ENCODE peak calls at places on chromosome 15, in seven cellular contexts. P is H54, U is AG09309, N is caudate nucleus, L is cerebellar cortex, K is spleen, T is M059J. G is an unnamed sample.

GRCh38 chr15:37095993-37096877 is 4.1 kb downstream of the MEIS2 start:
- DNase-seq in P (no peak), U (no peak), N (no peak), L (no peak), K (peak; percentile 69), T (peak; percentile 31), G (no peak)

GRCh38 chr15:30990036-30990435 is 1.4 kb downstream of the MTMR10 start:
- DNase-seq in P (no peak), U (no peak), N (no peak), L (no peak), K (no peak), T (no peak), G (no peak)

GRCh38 chr15:77019476-77020331 is 24.8 kb downstream of the PSTPIP1 start:
- DNase-seq in P (no peak), U (no peak), N (no peak), L (no peak), K (peak; percentile 74), T (peak; percentile 48), G (no peak)

GRCh38 chr15:67101981-67102929 is 36.9 kb downstream of the SMAD3 start:
- DNase-seq in P (no peak), U (no peak), N (no peak), L (no peak), K (peak; percentile 34), T (peak; percentile 84), G (no peak)

GRCh38 chr15:71708052-71708432 is 102.3 kb upstream of the NR2E3 start:
- DNase-seq in P (no peak), U (no peak), N (no peak), L (no peak), K (no peak), T (no peak), G (no peak)

GRCh38 chr15:80436511-80437307 is 32.5 kb downstream of the ARNT2 start:
- DNase-seq in P (peak; percentile 45), U (no peak), N (no peak), L (no peak), K (peak; percentile 32), T (peak; percentile 85), G (no peak)

GRCh38 chr15:80242132-80242769 is 9.8 kb downstream of the CTXND1 start:
- DNase-seq in P (peak; percentile 33), U (no peak), N (no peak), L (peak; percentile 14), K (no peak), T (peak; percentile 29), G (no peak)

GRCh38 chr15:60844431-60845174 is 365.7 kb upstream of the ICE2 start:
- DNase-seq in P (no peak), U (no peak), N (no peak), L (no peak), K (no peak), T (no peak), G (no peak)

GRCh38 chr15:66997212-66997611 is 68.2 kb upstream of the SMAD3 start:
- DNase-seq in P (peak; percentile 23), U (peak; percentile 80), N (no peak), L (no peak), K (no peak), T (peak; percentile 71), G (no peak)

GRCh38 chr15:81256916-81257315 is 60.2 kb downstream of the IL16 start:
- DNase-seq in P (no peak), U (peak; percentile 41), N (no peak), L (peak; percentile 70), K (no peak), T (peak; percentile 26), G (no peak)

GRCh38 chr15:57319919-57320542 is 56.3 kb upstream of the CGNL1 start:
- DNase-seq in P (no peak), U (no peak), N (no peak), L (no peak), K (peak; percentile 55), T (no peak), G (no peak)

GRCh38 chr15:40357723-40358491 is at the start of gene DISP2:
- DNase-seq in P (peak; percentile 95), U (no peak), N (peak; percentile 55), L (peak; percentile 90), K (peak; percentile 97), T (peak; percentile 69), G (no peak)

GRCh38 chr15:29451201-29451781 is 181.7 kb upstream of the NSMCE3 start:
- DNase-seq in P (no peak), U (no peak), N (no peak), L (no peak), K (no peak), T (no peak), G (peak; percentile 38)

GRCh38 chr15:90565866-90566265 is 36.1 kb downstream of the CRTC3 start:
- DNase-seq in P (no peak), U (no peak), N (no peak), L (no peak), K (no peak), T (no peak), G (no peak)

GRCh38 chr15:91308855-91309254 is 208.8 kb downstream of the SV2B start:
- DNase-seq in P (no peak), U (no peak), N (no peak), L (no peak), K (no peak), T (no peak), G (no peak)

GRCh38 chr15:29570931-29571727 is 251.1 kb downstream of the TJP1 start:
- DNase-seq in P (no peak), U (no peak), N (no peak), L (peak; percentile 50), K (no peak), T (peak; percentile 18), G (no peak)

GRCh38 chr15:49046113-49046883 is at the start of gene SECISBP2L:
- DNase-seq in P (peak; percentile 62), U (peak; percentile 68), N (peak; percentile 81), L (peak; percentile 95), K (peak; percentile 97), T (peak; percentile 92), G (peak; percentile 95)

GRCh38 chr15:83920115-83920514 is 266.2 kb downstream of the ADAMTSL3 start:
- DNase-seq in P (no peak), U (no peak), N (no peak), L (no peak), K (no peak), T (no peak), G (no peak)

GRCh38 chr15:48925714-48926223 is 38.0 kb downstream of the SHC4 start:
- DNase-seq in P (peak; percentile 37), U (no peak), N (no peak), L (no peak), K (no peak), T (peak; percentile 98), G (no peak)

GRCh38 chr15:66675456-66675855 is 26.6 kb upstream of the SMAD6 start:
- DNase-seq in P (no peak), U (no peak), N (no peak), L (no peak), K (no peak), T (no peak), G (no peak)

GRCh38 chr15:41490355-41490754 is 3.3 kb upstream of the ITPKA start:
- DNase-seq in P (peak; percentile 99), U (peak; percentile 90), N (no peak), L (no peak), K (no peak), T (peak; percentile 96), G (no peak)

GRCh38 chr15:100704281-100705055 is 102.1 kb downstream of the ASB7 start:
- DNase-seq in P (peak; percentile 51), U (peak; percentile 61), N (no peak), L (no peak), K (no peak), T (peak; percentile 94), G (no peak)

GRCh38 chr15:41827880-41828746 is at the start of gene JMJD7:
- DNase-seq in P (peak; percentile 97), U (peak; percentile 28), N (peak; percentile 96), L (peak; percentile 90), K (peak; percentile 99), T (peak; percentile 75), G (no peak)

GRCh38 chr15:84934942-84935729 is 46.5 kb upstream of the PDE8A start:
- DNase-seq in P (no peak), U (no peak), N (no peak), L (no peak), K (no peak), T (no peak), G (no peak)

GRCh38 chr15:70385052-70385451 is 287.3 kb upstream of the TLE3 start:
- DNase-seq in P (no peak), U (no peak), N (no peak), L (no peak), K (no peak), T (no peak), G (no peak)

GRCh38 chr15:81235781-81236507 is 39.3 kb downstream of the IL16 start:
- DNase-seq in P (no peak), U (peak; percentile 96), N (no peak), L (peak; percentile 57), K (no peak), T (peak; percentile 95), G (no peak)

GRCh38 chr15:37101634-37102314 is 1.4 kb upstream of the MEIS2 start:
- DNase-seq in P (peak; percentile 71), U (no peak), N (no peak), L (peak; percentile 67), K (peak; percentile 85), T (peak; percentile 81), G (no peak)

GRCh38 chr15:75775296-75776074 is 62.8 kb upstream of the CSPG4 start:
- DNase-seq in P (no peak), U (no peak), N (no peak), L (no peak), K (peak; percentile 54), T (peak; percentile 21), G (peak; percentile 64)

GRCh38 chr15:64144565-64145281 is 6.8 kb upstream of the SNX22 start:
- DNase-seq in P (no peak), U (no peak), N (no peak), L (no peak), K (no peak), T (no peak), G (no peak)

GRCh38 chr15:66593219-66593780 is 27.5 kb upstream of the LCTL start:
- DNase-seq in P (no peak), U (no peak), N (no peak), L (peak; percentile 72), K (no peak), T (no peak), G (no peak)

GRCh38 chr15:39474657-39475056 is 106.2 kb upstream of the THBS1 start:
- DNase-seq in P (no peak), U (no peak), N (no peak), L (no peak), K (no peak), T (peak; percentile 53), G (no peak)